ENCODE peak calls at places on chromosomes 12 and 14, in five cellular contexts. Y is ascending aorta, G is RWPE1, O is hepatocyte, Q is spleen. E is an unnamed sample.

GRCh38 chr12:122406701-122407154 is 15.7 kb downstream of the CLIP1 start:
- DNase-seq in Y (no peak), G (no peak), O (peak; percentile 52), Q (no peak), E (no peak)

GRCh38 chr14:24141030-24141880 is at the start of gene EMC9:
- DNase-seq in Y (peak; percentile 100), G (peak; percentile 98), O (peak; percentile 100), Q (peak; percentile 99), E (peak; percentile 100)

GRCh38 chr14:95500772-95501401 is 15.6 kb downstream of the SYNE3 start:
- DNase-seq in Y (no peak), G (no peak), O (peak; percentile 61), Q (peak; percentile 49), E (no peak)

GRCh38 chr14:65101631-65102440 is 481 bp downstream of the MAX start:
- DNase-seq in Y (no peak), G (peak; percentile 10), O (peak; percentile 49), Q (peak; percentile 93), E (no peak)

GRCh38 chr14:35254736-35255135 is 37.4 kb upstream of the PSMA6 start:
- DNase-seq in Y (no peak), G (no peak), O (no peak), Q (no peak), E (no peak)

GRCh38 chr14:35340616-35341453 is 48.7 kb downstream of the PSMA6 start:
- DNase-seq in Y (no peak), G (no peak), O (no peak), Q (no peak), E (peak; percentile 79)

GRCh38 chr12:11771356-11771755 is 121.9 kb downstream of the ETV6 start:
- DNase-seq in Y (no peak), G (no peak), O (no peak), Q (no peak), E (no peak)

GRCh38 chr14:53571589-53571988 is 385.0 kb downstream of the BMP4 start:
- DNase-seq in Y (no peak), G (no peak), O (peak; percentile 8), Q (no peak), E (no peak)

GRCh38 chr12:71135812-71136176 is 22.0 kb downstream of the TSPAN8 start:
- DNase-seq in Y (no peak), G (no peak), O (no peak), Q (no peak), E (no peak)

GRCh38 chr12:69497308-69498026 is 27.3 kb downstream of the FRS2 start:
- DNase-seq in Y (no peak), G (no peak), O (no peak), Q (no peak), E (no peak)

GRCh38 chr14:71103662-71104484 is 196.6 kb downstream of the PCNX1 start:
- DNase-seq in Y (no peak), G (peak; percentile 57), O (peak; percentile 79), Q (no peak), E (no peak)

GRCh38 chr14:92425101-92425500 is 88.5 kb upstream of the RIN3 start:
- DNase-seq in Y (no peak), G (peak; percentile 16), O (no peak), Q (no peak), E (no peak)

GRCh38 chr12:125794401-125794800 is 729.2 kb downstream of the AACS start:
- DNase-seq in Y (no peak), G (peak; percentile 10), O (no peak), Q (no peak), E (no peak)

GRCh38 chr14:24630087-24630871 is 3.7 kb downstream of the GZMB start:
- DNase-seq in Y (no peak), G (no peak), O (no peak), Q (no peak), E (no peak)

GRCh38 chr14:35229495-35230089 is 62.6 kb upstream of the PSMA6 start:
- DNase-seq in Y (no peak), G (peak; percentile 49), O (no peak), Q (no peak), E (no peak)

GRCh38 chr12:49980501-49981158 is 7.9 kb downstream of the AQP6 start:
- DNase-seq in Y (no peak), G (no peak), O (no peak), Q (no peak), E (no peak)

GRCh38 chr12:93836616-93837260 is 159.6 kb downstream of the CRADD start:
- DNase-seq in Y (no peak), G (no peak), O (no peak), Q (no peak), E (no peak)

GRCh38 chr12:95116773-95117172 is 43.4 kb upstream of the NR2C1 start:
- DNase-seq in Y (no peak), G (peak; percentile 96), O (peak; percentile 13), Q (no peak), E (no peak)

GRCh38 chr12:75632452-75632851 is 121.0 kb upstream of the KRR1 start:
- DNase-seq in Y (no peak), G (no peak), O (no peak), Q (no peak), E (no peak)

GRCh38 chr12:109358154-109358869 is 10.6 kb downstream of the MYO1H start:
- DNase-seq in Y (no peak), G (no peak), O (no peak), Q (no peak), E (no peak)

GRCh38 chr12:120190985-120191480 is 3.5 kb downstream of the GCN1 start:
- DNase-seq in Y (no peak), G (no peak), O (no peak), Q (no peak), E (no peak)

GRCh38 chr12:69897744-69898143 is 72.7 kb downstream of the MYRFL start:
- DNase-seq in Y (no peak), G (peak; percentile 46), O (peak; percentile 19), Q (no peak), E (no peak)

GRCh38 chr14:56195727-56196126 is 77.5 kb downstream of the PELI2 start:
- DNase-seq in Y (no peak), G (no peak), O (no peak), Q (peak; percentile 85), E (no peak)

GRCh38 chr12:120439646-120440247 is 1.8 kb downstream of the COX6A1 start:
- DNase-seq in Y (no peak), G (peak; percentile 89), O (peak; percentile 86), Q (peak; percentile 77), E (peak; percentile 22)

GRCh38 chr12:121697093-121697698 is 15.4 kb upstream of the TMEM120B start:
- DNase-seq in Y (no peak), G (peak; percentile 48), O (peak; percentile 78), Q (no peak), E (no peak)

DNA sequence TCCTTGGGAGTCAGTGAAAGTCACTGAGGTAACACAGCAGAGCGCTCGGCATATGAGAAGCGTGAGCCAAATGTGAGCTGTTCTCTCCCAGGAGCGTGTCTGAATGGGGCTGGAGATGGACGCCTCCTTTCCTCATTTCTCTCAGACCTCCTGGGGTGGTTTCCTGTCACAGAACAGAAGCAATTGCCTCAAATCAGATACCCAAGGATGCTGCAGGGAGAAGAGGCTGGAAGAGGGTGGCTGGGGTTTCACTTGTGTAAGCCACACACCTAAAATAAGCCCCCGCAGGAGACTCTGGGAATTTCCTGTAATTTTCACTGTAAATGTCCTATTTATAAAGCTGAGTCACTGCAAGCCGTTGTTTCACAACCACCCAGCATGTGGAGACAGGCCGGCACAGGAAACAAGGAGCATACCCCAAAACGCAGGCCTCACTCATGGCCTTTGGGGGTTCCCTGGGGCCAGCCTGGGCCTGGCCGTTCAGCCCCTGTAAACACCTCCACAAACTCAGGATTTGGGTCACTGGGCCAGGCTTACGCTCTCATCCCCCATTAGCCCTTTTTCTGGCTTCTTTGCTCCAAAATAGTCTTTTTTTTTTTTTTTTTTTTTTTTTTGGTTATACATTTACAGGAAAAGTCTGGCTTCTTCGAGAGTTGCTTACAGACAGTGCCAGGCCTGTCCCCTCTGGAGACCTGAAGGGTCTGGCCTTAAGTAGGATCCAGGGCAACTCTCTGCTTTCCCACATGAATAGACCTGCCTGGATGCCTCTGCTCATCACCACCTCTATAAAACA is 55.3 kb downstream of the VCPKMT start:
- DNase-seq in Y (peak; percentile 59), G (peak; percentile 90), O (peak; percentile 81), Q (peak; percentile 75), E (no peak)
- TF ChIP-seq CTCF in Y (peak; percentile 51), G (no peak), O (peak; percentile 11), Q (no peak), E (peak; percentile 68)

GRCh38 chr12:65318186-65318685 is 39.8 kb downstream of the MSRB3 start:
- DNase-seq in Y (no peak), G (no peak), O (no peak), Q (no peak), E (no peak)

GRCh38 chr12:65308601-65309071 is 30.2 kb downstream of the MSRB3 start:
- DNase-seq in Y (no peak), G (no peak), O (no peak), Q (no peak), E (no peak)

GRCh38 chr12:65311260-65311659 is 32.8 kb downstream of the MSRB3 start:
- DNase-seq in Y (no peak), G (no peak), O (no peak), Q (no peak), E (no peak)

GRCh38 chr12:65308001-65308400 is 29.5 kb downstream of the MSRB3 start:
- DNase-seq in Y (no peak), G (no peak), O (no peak), Q (no peak), E (no peak)

GRCh38 chr12:65313704-65314317 is 35.3 kb downstream of the MSRB3 start:
- DNase-seq in Y (no peak), G (peak; percentile 16), O (no peak), Q (no peak), E (no peak)
- TF ChIP-seq CTCF in Y (no peak), G (peak; percentile 72), O (peak; percentile 65), Q (no peak), E (peak; percentile 89)

DNA sequence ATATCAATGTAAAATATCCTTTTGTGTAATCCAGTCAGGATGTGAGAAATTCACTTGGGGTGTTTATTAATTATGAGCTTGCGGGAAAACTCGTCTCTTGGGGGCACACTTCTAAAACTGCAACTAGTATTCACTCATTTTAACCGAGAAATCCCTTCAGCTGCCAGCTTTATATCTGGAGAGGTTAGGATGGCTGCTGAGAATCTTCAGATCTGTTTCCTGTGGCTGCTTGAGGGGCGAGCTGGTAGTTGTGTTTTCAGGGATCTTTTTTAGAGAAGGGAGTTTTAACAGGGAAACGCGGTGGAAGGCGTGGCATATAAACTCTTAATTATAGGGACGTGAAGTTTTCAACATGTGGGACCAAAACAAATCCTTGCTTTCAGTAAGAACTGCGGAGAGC is 833 bp downstream of the PPFIBP1 start:
- DNase-seq in Y (no peak), G (peak; percentile 8), O (peak; percentile 28), Q (no peak), E (no peak)
- TF ChIP-seq CTCF in Y (no peak), G (no peak), O (peak; percentile 20), Q (no peak), E (peak; percentile 52)

DNA sequence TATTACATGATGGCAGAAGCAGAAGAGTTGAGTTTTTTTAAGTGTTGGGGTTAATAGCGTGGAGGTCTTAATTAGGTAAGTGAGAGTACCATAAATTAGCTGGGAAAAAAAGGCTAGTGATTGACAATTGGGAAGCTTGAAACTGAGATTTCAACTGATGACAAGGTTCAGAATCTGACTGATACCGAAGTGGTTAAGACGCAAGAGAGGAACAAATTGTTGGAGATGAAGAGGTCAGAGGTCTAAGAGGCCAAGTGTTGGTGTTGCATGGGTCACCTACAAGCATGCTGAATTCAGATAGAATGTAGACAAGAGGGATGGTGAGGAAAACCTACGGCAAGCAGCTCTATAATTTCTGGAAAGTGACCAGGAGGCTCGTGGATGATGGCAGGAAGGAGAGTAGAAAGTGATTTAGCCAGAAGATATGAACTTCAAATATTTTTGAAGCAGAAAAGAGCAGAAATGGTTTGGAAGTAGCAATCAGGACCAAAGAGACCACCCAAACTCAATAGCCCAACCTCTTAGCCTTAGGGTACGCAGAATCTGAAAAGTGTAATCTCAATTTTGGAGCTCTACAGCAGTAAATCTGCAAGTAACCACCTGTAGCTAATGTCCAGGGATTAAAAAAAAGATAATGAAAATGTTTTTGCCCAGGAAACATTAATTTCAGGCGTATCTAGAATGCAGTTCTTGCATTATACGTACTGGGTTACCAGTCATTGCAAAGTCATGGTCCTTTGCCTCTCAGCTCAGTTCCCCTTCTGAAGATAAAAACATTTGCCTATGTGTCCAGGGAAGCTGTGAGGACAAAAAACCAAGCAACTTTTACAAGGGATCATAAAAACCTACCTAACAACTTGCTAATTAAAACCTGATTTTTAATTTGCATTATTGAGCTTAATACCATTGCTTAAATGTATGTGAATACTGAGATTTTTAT is 1.7 kb upstream of the TMPO start:
- DNase-seq in Y (no peak), G (no peak), O (no peak), Q (no peak), E (no peak)
- TF ChIP-seq CTCF in Y (no peak), G (no peak), O (no peak), Q (no peak), E (no peak)